ENCODE peak calls at places on chromosomes 3 and 15, in eight cellular contexts. J is transverse colon, D is GM12891, R is esophagus muscularis mucosa, X is GM23338, C is spleen, A is HL-60, L is HCT116. F is an unnamed sample.

GRCh38 chr15:46222861-46223260 is 588.0 kb downstream of the SQOR start:
- DNase-seq in J (no peak), D (no peak), R (no peak), X (no peak), C (no peak), A (no peak), L (no peak), F (no peak)

GRCh38 chr15:57133127-57133968 is 214.9 kb downstream of the TCF12 start:
- DNase-seq in J (no peak), D (no peak), R (no peak), X (peak; percentile 48), C (no peak), A (no peak), L (no peak), F (no peak)

GRCh38 chr3:11185564-11186317 is 31.4 kb downstream of the HRH1 start:
- DNase-seq in J (peak; percentile 75), D (no peak), R (peak; percentile 95), X (no peak), C (no peak), A (no peak), L (peak; percentile 83), F (no peak)

GRCh38 chr15:86773766-86774165 is 694.1 kb downstream of the AGBL1 start:
- DNase-seq in J (no peak), D (no peak), R (no peak), X (peak; percentile 1), C (no peak), A (no peak), L (no peak), F (no peak)

GRCh38 chr15:38069001-38069400 is 134.6 kb downstream of the TMCO5A start:
- DNase-seq in J (peak; percentile 28), D (peak; percentile 43), R (no peak), X (no peak), C (no peak), A (no peak), L (no peak), F (peak; percentile 31)

GRCh38 chr3:27426926-27427325 is 57.3 kb downstream of the SLC4A7 start:
- DNase-seq in J (no peak), D (no peak), R (no peak), X (no peak), C (no peak), A (no peak), L (no peak), F (no peak)

GRCh38 chr15:77507151-77507847 is 86.6 kb downstream of the HMG20A start:
- DNase-seq in J (peak; percentile 64), D (no peak), R (no peak), X (no peak), C (no peak), A (no peak), L (no peak), F (no peak)

GRCh38 chr15:79973445-79974180 is 2.6 kb upstream of the BCL2A1 start:
- DNase-seq in J (no peak), D (no peak), R (no peak), X (no peak), C (peak; percentile 55), A (no peak), L (no peak), F (no peak)

GRCh38 chr3:146577662-146578061 is 27.5 kb downstream of the PLSCR5 start:
- DNase-seq in J (peak; percentile 25), D (no peak), R (no peak), X (peak; percentile 53), C (no peak), A (no peak), L (peak; percentile 47), F (no peak)

GRCh38 chr3:148466143-148466542 is 231.6 kb upstream of the AGTR1 start:
- DNase-seq in J (no peak), D (no peak), R (no peak), X (peak; percentile 21), C (no peak), A (no peak), L (no peak), F (no peak)

GRCh38 chr15:75731248-75732100 is 18.8 kb upstream of the CSPG4 start:
- DNase-seq in J (no peak), D (no peak), R (no peak), X (peak; percentile 59), C (peak; percentile 78), A (no peak), L (no peak), F (no peak)

GRCh38 chr15:95557226-95558046 is 773.1 kb upstream of the NR2F2 start:
- DNase-seq in J (no peak), D (no peak), R (no peak), X (no peak), C (no peak), A (peak; percentile 10), L (peak; percentile 83), F (no peak)

GRCh38 chr15:95558916-95559315 is 771.6 kb upstream of the NR2F2 start:
- DNase-seq in J (no peak), D (no peak), R (no peak), X (no peak), C (no peak), A (no peak), L (no peak), F (no peak)

GRCh38 chr15:95561463-95561862 is 769.0 kb upstream of the NR2F2 start:
- DNase-seq in J (no peak), D (no peak), R (no peak), X (no peak), C (no peak), A (no peak), L (no peak), F (no peak)

GRCh38 chr15:95558131-95558530 is 772.4 kb upstream of the NR2F2 start:
- DNase-seq in J (no peak), D (no peak), R (no peak), X (no peak), C (no peak), A (no peak), L (peak; percentile 1), F (no peak)

DNA sequence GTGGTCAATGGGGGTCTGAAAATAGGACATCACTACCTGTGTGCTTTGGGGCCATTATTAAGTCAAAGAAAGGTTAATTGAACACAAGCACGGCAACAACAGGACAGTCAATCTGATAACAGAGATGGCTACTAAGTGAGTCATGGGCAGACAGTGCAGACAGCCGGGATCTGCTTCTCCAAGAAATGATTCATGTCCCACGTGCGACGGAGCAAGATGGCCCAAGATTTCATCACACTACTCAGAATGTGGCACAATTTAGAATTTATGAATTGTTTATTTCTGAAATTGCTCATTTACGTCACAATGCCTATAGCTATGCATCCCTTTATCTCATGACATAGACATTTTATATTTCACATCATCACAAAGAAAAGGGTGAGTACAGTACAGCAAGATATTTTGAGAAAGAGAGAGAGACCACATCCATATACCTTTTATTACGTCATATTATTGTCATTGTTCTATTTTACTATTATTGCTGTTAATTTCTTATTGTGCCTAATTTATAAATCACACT is 770.6 kb upstream of the NR2F2 start:
- DNase-seq in J (no peak), D (no peak), R (no peak), X (no peak), C (no peak), A (peak; percentile 18), L (peak; percentile 78), F (no peak)
- TF ChIP-seq POLR2AphosphoS5 in J (no peak), D (no peak), R (no peak), X (no peak), C (no peak), A (no peak), L (peak; percentile 58), F (no peak)

GRCh38 chr3:194685723-194686413 is at the start of gene FAM43A:
- DNase-seq in J (peak; percentile 97), D (peak; percentile 73), R (peak; percentile 99), X (peak; percentile 95), C (peak; percentile 97), A (peak; percentile 73), L (peak; percentile 87), F (peak; percentile 74)
- TF ChIP-seq POLR2AphosphoS5 in J (peak; percentile 100), D (peak; percentile 99), R (peak; percentile 100), X (peak; percentile 97), C (peak; percentile 100), A (peak; percentile 99), L (peak; percentile 100), F (peak; percentile 97)

DNA sequence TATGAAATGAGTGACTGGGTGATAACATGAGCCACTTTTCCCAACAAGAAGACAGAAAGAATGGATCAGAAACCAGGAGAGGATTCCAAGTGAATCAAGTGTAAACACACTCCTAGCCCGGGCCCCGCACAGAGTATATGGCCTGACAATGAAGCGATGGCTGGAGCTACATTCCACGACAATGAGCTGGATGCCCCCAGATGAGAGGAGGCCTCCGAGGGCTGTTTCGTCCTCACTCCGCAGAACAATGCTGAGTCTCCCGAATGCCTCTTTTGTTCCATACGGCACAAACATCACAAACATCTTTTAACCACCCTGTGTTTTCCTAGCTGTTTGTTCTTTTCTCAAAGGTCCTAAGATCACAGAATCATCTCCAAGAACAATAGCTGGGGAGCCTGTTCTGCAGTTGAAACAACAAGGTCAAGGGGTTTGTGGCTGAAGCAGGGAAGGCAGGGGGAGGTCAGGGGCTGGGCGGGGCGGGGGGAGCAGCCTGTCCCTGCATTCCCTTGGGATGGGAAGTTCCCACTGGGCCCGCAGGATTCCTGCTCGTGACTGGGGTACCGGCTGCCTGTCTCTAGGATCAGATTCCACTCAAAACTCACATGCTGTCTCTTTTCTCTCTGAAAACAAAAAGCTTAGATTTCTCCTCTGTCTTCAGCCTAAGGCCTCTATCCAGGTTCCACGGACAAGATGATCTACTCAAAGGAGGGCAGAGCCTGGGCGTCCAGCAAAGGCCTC is 151.3 kb downstream of the XXYLT1 start:
- DNase-seq in J (no peak), D (no peak), R (no peak), X (peak; percentile 88), C (no peak), A (no peak), L (no peak), F (no peak)
- TF ChIP-seq POLR2AphosphoS5 in J (no peak), D (no peak), R (no peak), X (no peak), C (no peak), A (no peak), L (no peak), F (no peak)

GRCh38 chr15:42444415-42445063 is 46.4 kb downstream of the ZNF106 start:
- DNase-seq in J (no peak), D (no peak), R (no peak), X (peak; percentile 34), C (no peak), A (no peak), L (no peak), F (no peak)
- TF ChIP-seq POLR2AphosphoS5 in J (no peak), D (no peak), R (no peak), X (no peak), C (no peak), A (no peak), L (no peak), F (no peak)

DNA sequence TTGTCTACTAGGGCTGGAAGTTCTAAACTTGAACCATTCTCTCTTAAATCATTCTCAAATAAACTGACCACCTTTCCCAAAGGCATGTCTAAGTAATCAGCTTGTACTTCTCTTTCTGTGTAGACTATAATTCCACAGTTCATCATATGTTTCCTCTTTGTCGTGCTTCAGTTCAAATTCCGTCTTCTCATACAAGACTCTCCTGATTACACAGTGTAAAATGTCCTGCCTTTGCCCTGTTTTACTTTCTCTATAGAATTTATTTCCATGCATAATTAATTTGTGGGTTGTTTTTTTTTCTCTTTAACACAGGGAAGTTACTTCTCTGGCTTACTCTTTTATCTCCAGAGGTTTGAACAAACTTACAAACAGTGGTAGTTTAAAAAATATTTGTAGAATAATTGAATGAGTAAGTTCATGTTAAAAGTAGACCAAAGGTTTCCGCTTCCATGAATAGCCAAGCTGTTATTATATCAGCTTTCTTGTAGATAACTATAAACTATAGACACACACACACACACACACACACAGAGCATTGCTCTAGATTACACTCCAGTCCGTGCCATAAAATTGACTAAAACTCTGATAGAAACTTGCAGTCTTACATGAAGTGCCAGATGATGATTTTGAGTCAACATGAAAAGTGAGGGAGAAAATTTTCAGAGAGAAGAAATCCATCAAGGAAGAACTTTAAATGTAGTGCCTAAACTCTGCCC is 119.0 kb downstream of the SUCNR1 start:
- DNase-seq in J (no peak), D (no peak), R (no peak), X (no peak), C (no peak), A (no peak), L (no peak), F (no peak)
- TF ChIP-seq POLR2AphosphoS5 in J (no peak), D (no peak), R (no peak), X (no peak), C (no peak), A (no peak), L (no peak), F (no peak)